ENCODE peak calls at places on chromosomes 1 and 21, in six cellular contexts. R is hepatocyte, K is endothelial cell of umbilical vein, V is GM12878, I is PC-3, O is astrocyte. U is an unnamed sample.
A peak's percentile ranks its signal among the peaks of the same experiment; 100 is the strongest.

GRCh38 chr1:218480137-218480536 is 135.0 kb downstream of the TGFB2 start:
- DNase-seq in K (peak; percentile 93), V (no peak), R (no peak), O (peak; percentile 98), I (peak; percentile 83), U (no peak)

GRCh38 chr1:112840631-112841624 is 115.1 kb downstream of the SLC16A1 start:
- DNase-seq in K (peak; percentile 37), V (peak; percentile 40), O (no peak), R (no peak), I (peak; percentile 36), U (no peak)

GRCh38 chr1:197399691-197400521 is 131.9 kb downstream of the CRB1 start:
- DNase-seq in R (peak; percentile 54), V (peak; percentile 11), I (peak; percentile 71), O (peak; percentile 44), K (peak; percentile 60), U (peak; percentile 69)

GRCh38 chr1:12380316-12381249 is 150.8 kb downstream of the VPS13D start:
- DNase-seq in K (no peak), I (peak; percentile 61), O (no peak), R (no peak), V (no peak), U (peak; percentile 10)

GRCh38 chr1:117271959-117272358 is 61.2 kb upstream of the VTCN1 start:
- DNase-seq in O (peak; percentile 60), K (no peak), I (peak; percentile 27), R (peak; percentile 23), V (no peak), U (no peak)

GRCh38 chr1:235624751-235625192 is 24.8 kb downstream of the GNG4 start:
- DNase-seq in R (no peak), K (peak; percentile 73), O (peak; percentile 94), I (no peak), V (no peak), U (no peak)

GRCh38 chr1:116769561-116769977 is 15.3 kb downstream of the CD2 start:
- DNase-seq in R (no peak), O (peak; percentile 74), I (peak; percentile 65), K (no peak), V (peak; percentile 68), U (no peak)

GRCh38 chr1:52404975-52405338 is 555 bp downstream of the PRPF38A start:
- DNase-seq in V (no peak), K (no peak), O (no peak), I (no peak), R (no peak), U (no peak)

GRCh38 chr1:42264791-42265190 is 70.2 kb downstream of the FOXJ3 start:
- DNase-seq in I (no peak), K (no peak), R (no peak), O (no peak), V (no peak), U (no peak)

GRCh38 chr1:157135646-157136045 is 2.5 kb downstream of the ETV3 start:
- DNase-seq in I (no peak), K (no peak), V (no peak), R (no peak), O (no peak), U (no peak)

GRCh38 chr1:8423702-8424538 is 106.0 kb downstream of the SLC45A1 start:
- DNase-seq in K (peak; percentile 75), R (peak; percentile 85), V (no peak), O (peak; percentile 71), I (peak; percentile 61), U (peak; percentile 85)

GRCh38 chr21:42313501-42313969 is 1.7 kb downstream of the TFF3 start:
- DNase-seq in R (no peak), K (no peak), V (no peak), I (no peak), O (no peak), U (no peak)

GRCh38 chr1:234885601-234886000 is 243.0 kb downstream of the TOMM20 start:
- DNase-seq in O (no peak), R (no peak), I (no peak), K (no peak), V (no peak), U (no peak)

GRCh38 chr1:92709738-92710137 is 75.2 kb downstream of the EVI5 start:
- DNase-seq in V (no peak), K (peak; percentile 24), R (peak; percentile 67), O (peak; percentile 86), I (peak; percentile 72), U (peak; percentile 14)

GRCh38 chr21:44868707-44869106 is 4.8 kb downstream of the PTTG1IP start:
- DNase-seq in K (no peak), R (no peak), O (no peak), V (no peak), I (no peak), U (no peak)

GRCh38 chr1:245867724-245868123 is 639.4 kb downstream of the SMYD3 start:
- DNase-seq in R (no peak), O (no peak), K (no peak), I (no peak), V (no peak), U (no peak)

GRCh38 chr21:34983680-34984086 is 65.4 kb downstream of the RUNX1 start:
- DNase-seq in O (peak; percentile 81), K (peak; percentile 40), V (no peak), I (peak; percentile 65), R (no peak), U (no peak)

GRCh38 chr21:34981793-34982192 is 67.3 kb downstream of the RUNX1 start:
- DNase-seq in O (no peak), I (no peak), V (no peak), K (no peak), R (no peak), U (no peak)

GRCh38 chr21:34977333-34977732 is 71.8 kb downstream of the RUNX1 start:
- DNase-seq in I (no peak), V (no peak), K (no peak), R (no peak), O (no peak), U (no peak)

GRCh38 chr21:34979383-34979782 is 69.7 kb downstream of the RUNX1 start:
- DNase-seq in I (no peak), K (no peak), R (no peak), O (peak; percentile 48), V (no peak), U (no peak)

DNA sequence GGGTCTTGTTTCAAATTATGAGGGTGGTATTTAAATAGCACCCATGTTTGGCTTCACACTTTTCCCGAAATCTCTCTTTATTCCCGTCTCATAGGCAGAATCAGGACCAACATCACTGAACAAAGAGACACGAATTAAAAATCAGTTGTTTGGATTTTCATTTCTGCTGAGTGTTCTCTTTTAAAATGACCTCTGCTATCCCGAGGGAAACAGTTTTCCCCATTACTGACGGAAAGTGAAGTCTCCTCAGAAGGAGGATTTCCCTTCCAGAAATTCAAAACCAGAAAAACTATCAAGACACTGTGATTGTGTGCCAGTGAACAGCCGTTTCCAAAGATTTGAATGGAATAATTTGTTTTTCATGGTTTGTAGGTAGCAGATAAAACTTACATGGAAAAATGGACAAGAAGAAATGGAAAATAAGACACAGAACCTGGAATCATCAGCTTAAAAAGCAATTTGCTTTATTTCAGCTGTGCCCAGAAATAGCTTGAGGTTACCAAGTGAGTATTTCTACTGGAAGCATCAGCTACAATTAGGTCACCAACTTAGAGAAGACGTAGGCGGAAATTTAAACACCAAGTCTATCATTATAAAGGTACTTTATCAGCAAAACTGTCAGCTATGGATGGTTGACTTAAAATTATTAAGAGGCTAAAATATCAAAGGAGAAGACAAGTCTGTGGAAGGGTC is 68.5 kb downstream of the RUNX1 start:
- DNase-seq in K (no peak), R (no peak), O (peak; percentile 55), I (no peak), V (no peak), U (no peak)
- TF ChIP-seq CTCF in K (no peak), R (no peak), O (no peak), I (no peak), V (no peak), U (no peak)

DNA sequence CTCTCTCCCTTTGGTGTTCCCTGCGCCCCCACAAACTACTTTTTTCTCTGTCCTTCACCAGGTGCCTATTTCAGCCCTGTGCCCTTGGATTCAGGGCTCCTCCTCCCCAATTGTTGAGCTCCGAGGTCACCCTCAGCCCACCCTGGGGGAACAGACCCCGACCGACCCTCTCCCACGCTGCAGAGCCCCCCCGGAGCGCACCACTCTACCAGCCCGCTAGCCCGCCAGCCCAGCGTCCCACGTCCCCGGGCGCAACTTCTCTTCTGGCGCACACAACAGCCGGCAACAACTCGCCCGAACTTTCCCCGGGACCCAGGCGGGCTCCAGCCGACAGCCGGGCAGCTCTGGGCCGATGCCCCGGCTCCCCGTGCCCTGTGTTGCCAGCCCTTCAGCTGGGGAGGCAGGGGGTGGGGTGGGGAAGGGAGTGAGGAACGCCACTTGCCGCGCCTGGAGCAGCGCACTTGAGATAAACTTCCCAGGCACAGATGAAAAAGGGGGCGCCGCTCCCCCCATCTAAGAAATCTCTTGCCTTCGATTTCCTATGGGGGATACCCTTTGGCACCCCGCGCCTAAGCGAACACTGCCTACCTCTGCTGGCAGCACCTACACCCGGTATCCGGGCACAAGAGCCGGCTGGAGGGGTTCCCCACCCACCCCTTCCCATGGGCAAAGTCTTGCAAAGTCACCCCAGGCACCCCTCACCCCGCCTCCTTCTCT is 983 bp downstream of the CASZ1 start:
- DNase-seq in V (no peak), R (no peak), K (peak; percentile 13), O (no peak), I (peak; percentile 11), U (peak; percentile 35)
- TF ChIP-seq EZH2 in V (peak; percentile 79), R (no peak), K (peak; percentile 39), O (peak; percentile 91), I (no peak), U (peak; percentile 80)

GRCh38 chr1:26034504-26035202 is 11.3 kb downstream of the SLC30A2 start:
- DNase-seq in R (no peak), I (no peak), O (no peak), V (no peak), K (no peak), U (no peak)
- H3K27ac ChIP-seq in R (no peak overlapping the region), I (no peak overlapping the region), O (no peak overlapping the region), V (no peak overlapping the region), K (no peak overlapping the region), U (no peak overlapping the region)

GRCh38 chr1:65250826-65251225 is 58.5 kb upstream of the DNAJC6 start:
- DNase-seq in I (peak; percentile 56), R (no peak), K (no peak), V (no peak), O (no peak), U (no peak)

GRCh38 chr1:65256860-65257719 is 52.3 kb upstream of the DNAJC6 start:
- DNase-seq in K (no peak), R (no peak), V (no peak), I (no peak), O (no peak), U (no peak)

GRCh38 chr1:65253800-65254319 is 55.5 kb upstream of the DNAJC6 start:
- DNase-seq in O (peak; percentile 8), R (no peak), K (peak; percentile 11), I (no peak), V (no peak), U (no peak)

GRCh38 chr1:65255088-65256050 is 54.0 kb upstream of the DNAJC6 start:
- DNase-seq in K (peak; percentile 50), R (peak; percentile 33), V (no peak), O (no peak), I (peak; percentile 31), U (no peak)

DNA sequence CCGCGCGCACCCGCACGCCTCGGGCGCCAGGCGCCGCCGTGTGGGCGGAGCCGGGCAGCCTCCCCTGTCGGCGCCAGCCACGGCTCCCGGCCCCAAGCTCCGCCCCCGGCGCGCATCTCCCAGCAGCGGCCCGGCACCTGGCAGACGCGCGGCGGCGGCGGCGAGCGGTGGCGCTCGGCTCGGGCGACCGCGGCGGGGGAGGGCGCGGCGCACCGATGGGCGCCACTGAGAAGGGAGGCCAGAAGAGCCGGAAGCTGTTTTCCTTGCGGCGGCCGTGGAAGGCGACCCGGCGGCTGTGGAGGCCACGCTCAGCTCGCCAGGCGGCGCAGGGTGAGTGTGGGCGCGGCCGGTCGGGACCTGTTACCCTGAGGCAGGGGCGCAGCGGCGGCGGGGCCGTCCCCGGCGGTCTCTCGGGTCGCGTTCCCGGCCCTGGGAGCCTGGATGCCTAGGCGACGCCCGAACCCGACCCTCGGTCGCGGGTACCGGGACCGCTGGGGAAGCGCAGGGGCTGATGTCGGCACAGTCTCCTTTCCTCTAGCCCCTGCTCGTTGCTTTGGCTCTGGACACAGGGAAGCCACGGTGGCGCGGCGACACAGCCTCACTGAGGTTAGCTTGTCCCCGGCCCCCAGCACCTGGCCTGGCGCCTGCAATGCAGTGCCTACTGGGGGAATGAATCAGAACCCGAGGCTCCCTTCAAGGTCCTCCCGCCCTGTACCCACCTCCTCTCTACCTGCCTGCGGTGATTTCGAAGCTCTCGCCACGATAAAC is 54.8 kb upstream of the DNAJC6 start:
- DNase-seq in R (peak; percentile 93), V (no peak), I (peak; percentile 80), K (peak; percentile 57), O (peak; percentile 29), U (peak; percentile 82)
- TF ChIP-seq CTCF in R (no peak), V (no peak), I (no peak), K (peak; percentile 30), O (no peak), U (no peak)